ENCODE peak calls at places on chromosomes 16 and 17, in seven cellular contexts. V is breast epithelium, L is A549, J is prostate gland, K is vagina, Q is tibial nerve, M is K562. T is an unnamed sample.

GRCh38 chr16:46907061-46907774 is 23.1 kb downstream of the GPT2 start:
- DNase-seq in V (no peak), L (no peak), J (no peak), K (no peak), Q (no peak), M (no peak), T (peak; percentile 82)

GRCh38 chr16:75310541-75310940 is 59.1 kb upstream of the BCAR1 start:
- DNase-seq in V (no peak), L (no peak), J (no peak), K (no peak), Q (no peak), M (no peak), T (no peak)

GRCh38 chr17:38451030-38451839 is 23.0 kb downstream of the ARHGAP23 start:
- DNase-seq in V (no peak), L (no peak), J (no peak), K (no peak), Q (no peak), M (no peak), T (no peak)

GRCh38 chr17:50196826-50197225 is 4.6 kb downstream of the COL1A1 start:
- DNase-seq in V (no peak), L (no peak), J (no peak), K (no peak), Q (no peak), M (no peak), T (no peak)

GRCh38 chr17:36726199-36726598 is 124.8 kb downstream of the MRM1 start:
- DNase-seq in V (no peak), L (no peak), J (no peak), K (no peak), Q (no peak), M (no peak), T (no peak)

GRCh38 chr16:11328172-11329079 is 16.8 kb upstream of the RMI2 start:
- DNase-seq in V (no peak), L (peak; percentile 78), J (no peak), K (peak; percentile 95), Q (peak; percentile 16), M (no peak), T (peak; percentile 81)

GRCh38 chr17:17836818-17837379 is at the start of gene SREBF1:
- DNase-seq in V (no peak), L (peak; percentile 87), J (no peak), K (no peak), Q (peak; percentile 36), M (peak; percentile 71), T (peak; percentile 68)

GRCh38 chr17:30808785-30809286 is 15.7 kb downstream of the CRLF3 start:
- DNase-seq in V (no peak), L (no peak), J (no peak), K (no peak), Q (no peak), M (no peak), T (no peak)

GRCh38 chr16:59886021-59886420 is 1151.9 kb upstream of the GOT2 start:
- DNase-seq in V (no peak), L (no peak), J (peak; percentile 74), K (no peak), Q (peak; percentile 78), M (no peak), T (peak; percentile 30)

GRCh38 chr17:81568416-81568815 is 16.3 kb upstream of the FAAP100 start:
- DNase-seq in V (no peak), L (no peak), J (no peak), K (no peak), Q (no peak), M (no peak), T (no peak)

GRCh38 chr16:70701998-70702397 is 16.1 kb upstream of the MTSS2 start:
- DNase-seq in V (no peak), L (no peak), J (no peak), K (no peak), Q (no peak), M (no peak), T (no peak)

GRCh38 chr16:87076950-87077749 is 240.0 kb downstream of the C16orf95 start:
- DNase-seq in V (no peak), L (peak; percentile 26), J (no peak), K (no peak), Q (no peak), M (peak; percentile 53), T (no peak)

GRCh38 chr17:14305785-14306496 is 5.1 kb downstream of the HS3ST3B1 start:
- DNase-seq in V (no peak), L (no peak), J (no peak), K (peak; percentile 27), Q (no peak), M (no peak), T (no peak)

GRCh38 chr17:76473541-76473985 is 6.2 kb downstream of the AANAT start:
- DNase-seq in V (no peak), L (no peak), J (no peak), K (no peak), Q (no peak), M (peak; percentile 63), T (no peak)

GRCh38 chr17:48021964-48022363 is 15.6 kb downstream of the COPZ2 start:
- DNase-seq in V (no peak), L (no peak), J (no peak), K (no peak), Q (no peak), M (no peak), T (no peak)

GRCh38 chr16:80887062-80887461 is 82.7 kb upstream of the CDYL2 start:
- DNase-seq in V (no peak), L (no peak), J (no peak), K (no peak), Q (no peak), M (no peak), T (no peak)

GRCh38 chr17:3004150-3004801 is 59.1 kb downstream of the OR1D5 start:
- DNase-seq in V (peak; percentile 100), L (peak; percentile 98), J (peak; percentile 98), K (peak; percentile 95), Q (peak; percentile 95), M (no peak), T (peak; percentile 98)

GRCh38 chr17:30278032-30278431 is 13.7 kb downstream of the BLMH start:
- DNase-seq in V (no peak), L (peak; percentile 31), J (no peak), K (no peak), Q (peak; percentile 21), M (no peak), T (peak; percentile 76)

GRCh38 chr17:36918260-36918691 is 19.0 kb upstream of the LHX1 start:
- DNase-seq in V (no peak), L (no peak), J (no peak), K (no peak), Q (no peak), M (no peak), T (no peak)

GRCh38 chr16:65745201-65745600 is 621.3 kb upstream of the CDH5 start:
- DNase-seq in V (no peak), L (no peak), J (no peak), K (no peak), Q (no peak), M (no peak), T (no peak)

GRCh38 chr17:40348562-40349476 is 15.7 kb downstream of the GJD3 start:
- DNase-seq in V (peak; percentile 81), L (no peak), J (peak; percentile 79), K (no peak), Q (no peak), M (no peak), T (no peak)
- H3K4me1 ChIP-seq in V (peaks cover 52% of the 10 kb centered on the region), L (peaks cover 99% of the 10 kb centered on the region), J (peaks cover 43% of the 10 kb centered on the region), K (peaks cover 71% of the 10 kb centered on the region), Q (peaks cover 7% of the 10 kb centered on the region), M (peaks cover 41% of the 10 kb centered on the region), T (peaks cover 76% of the 10 kb centered on the region)

GRCh38 chr17:57085448-57086068 is 512 bp downstream of the AKAP1 start:
- DNase-seq in V (no peak), L (peak; percentile 72), J (no peak), K (peak; percentile 90), Q (peak; percentile 22), M (peak; percentile 83), T (peak; percentile 56)
- TF ChIP-seq POLR2A in V (no peak), L (no peak), J (peak; percentile 1), K (no peak), Q (no peak), M (no peak), T (no peak)

DNA sequence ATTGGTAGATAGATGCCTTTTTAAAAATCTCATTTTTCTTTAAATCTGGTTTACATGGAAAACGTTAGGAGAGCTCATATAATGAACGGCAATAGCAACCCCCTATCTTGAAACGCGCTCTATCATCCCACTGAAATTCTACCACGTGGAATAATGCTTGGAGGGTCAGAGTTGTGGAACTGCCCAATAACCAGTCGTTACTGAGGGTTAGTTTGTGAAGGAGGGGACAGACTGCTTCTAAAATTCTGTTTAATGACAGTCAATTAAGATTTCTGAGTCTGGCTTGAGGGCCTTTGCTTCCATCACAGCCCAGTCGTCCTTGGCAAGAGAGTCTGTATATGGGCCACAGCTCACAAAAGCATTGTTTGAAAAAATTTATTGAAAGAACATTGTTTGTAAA is 482 bp downstream of the IRF8 start:
- DNase-seq in V (no peak), L (no peak), J (no peak), K (no peak), Q (no peak), M (no peak), T (no peak)
- H3K4me3 ChIP-seq in V (peak overlapping the region; percentile 69), L (peak overlapping the region; percentile 41), J (peak overlapping the region; percentile 41), K (peak overlapping the region; percentile 49), Q (peak overlapping the region; percentile 38), M (no peak overlapping the region), T (peak overlapping the region; percentile 60)

GRCh38 chr16:57798267-57798810 is 4.0 kb downstream of the KIFC3 start:
- DNase-seq in V (no peak), L (no peak), J (no peak), K (no peak), Q (no peak), M (no peak), T (no peak)
- H3K4me1 ChIP-seq in V (peaks cover 6% of the 10 kb centered on the region), L (peaks cover 42% of the 10 kb centered on the region), J (no peaks in the 10 kb centered on the region), K (peaks cover 49% of the 10 kb centered on the region), Q (no peaks in the 10 kb centered on the region), M (peaks cover 41% of the 10 kb centered on the region), T (peaks cover 39% of the 10 kb centered on the region)

GRCh38 chr16:22375963-22376640 is 1.7 kb upstream of the CDR2 start:
- DNase-seq in V (no peak), L (no peak), J (no peak), K (no peak), Q (no peak), M (no peak), T (no peak)

GRCh38 chr16:22375117-22375962 is 921 bp upstream of the CDR2 start:
- DNase-seq in V (no peak), L (no peak), J (no peak), K (no peak), Q (no peak), M (no peak), T (peak; percentile 17)

GRCh38 chr16:22372882-22373661 is 1.3 kb downstream of the CDR2 start:
- DNase-seq in V (no peak), L (no peak), J (no peak), K (no peak), Q (no peak), M (no peak), T (no peak)

GRCh38 chr16:22373662-22374310 is 633 bp downstream of the CDR2 start:
- DNase-seq in V (peak; percentile 58), L (no peak), J (peak; percentile 41), K (no peak), Q (peak; percentile 17), M (no peak), T (peak; percentile 47)

GRCh38 chr16:22374311-22375116 is at the start of gene CDR2:
- DNase-seq in V (peak; percentile 98), L (peak; percentile 93), J (peak; percentile 98), K (peak; percentile 99), Q (peak; percentile 97), M (peak; percentile 100), T (peak; percentile 98)
- TF ChIP-seq POLR2A in V (peak; percentile 38), L (peak; percentile 78), J (peak; percentile 89), K (peak; percentile 94), Q (peak; percentile 53), M (peak; percentile 79), T (peak; percentile 41)

T was measured in testis.